ENCODE peak calls at places on chromosomes 1 and 21, in seven cellular contexts. F is A673, M is ovary, B is Calu3, J is dorsolateral prefrontal cortex, U is IMR-90, X is adrenal gland. A is an unnamed sample.

GRCh38 chr21:42583992-42584641 is 69.3 kb upstream of the PDE9A start:
- DNase-seq in F (no peak), M (no peak), U (no peak), B (no peak), J (peak; percentile 39), X (no peak), A (no peak)

GRCh38 chr1:79043506-79043905 is 37.0 kb upstream of the ADGRL4 start:
- DNase-seq in M (no peak), X (no peak), B (no peak), J (no peak), F (peak; percentile 14), U (peak; percentile 55), A (no peak)

GRCh38 chr1:164561461-164561860 is 2.5 kb downstream of the PBX1 start:
- DNase-seq in M (no peak), X (no peak), F (no peak), B (no peak), J (no peak), U (no peak), A (no peak)

GRCh38 chr1:88680446-88680845 is 3.6 kb upstream of the PKN2 start:
- DNase-seq in M (no peak), F (no peak), J (no peak), B (no peak), X (no peak), U (peak; percentile 32), A (no peak)

GRCh38 chr1:180522204-180522497 is 19.8 kb upstream of the ACBD6 start:
- DNase-seq in X (no peak), U (no peak), B (no peak), F (no peak), M (no peak), J (no peak), A (no peak)

GRCh38 chr1:233025566-233025965 is 75.2 kb downstream of the NTPCR start:
- DNase-seq in F (no peak), U (peak; percentile 26), X (no peak), B (no peak), M (no peak), J (no peak), A (no peak)

GRCh38 chr1:244347942-244348341 is 103.8 kb downstream of the ADSS2 start:
- DNase-seq in X (no peak), U (peak; percentile 33), J (no peak), B (no peak), M (no peak), F (no peak), A (no peak)

GRCh38 chr21:45154511-45155508 is 80.4 kb downstream of the ADARB1 start:
- DNase-seq in M (no peak), J (no peak), B (no peak), F (peak; percentile 60), U (peak; percentile 87), X (no peak), A (no peak)

GRCh38 chr21:44870748-44871495 is 2.6 kb downstream of the PTTG1IP start:
- DNase-seq in X (peak; percentile 79), M (no peak), U (no peak), B (no peak), J (no peak), F (no peak), A (no peak)

GRCh38 chr1:19563336-19564097 is 78.2 kb upstream of the CAPZB start:
- DNase-seq in M (peak; percentile 81), J (peak; percentile 73), U (peak; percentile 41), F (no peak), X (peak; percentile 25), B (no peak), A (no peak)

GRCh38 chr21:40575983-40576382 is 271.0 kb downstream of the DSCAM start:
- DNase-seq in M (no peak), U (no peak), J (no peak), B (no peak), F (no peak), X (no peak), A (no peak)

GRCh38 chr1:167713330-167714081 is 8.3 kb upstream of the MPZL1 start:
- DNase-seq in F (no peak), X (peak; percentile 51), J (no peak), M (peak; percentile 23), B (peak; percentile 11), U (peak; percentile 24), A (peak; percentile 33)

GRCh38 chr1:214603819-214604252 is 841 bp downstream of the CENPF start:
- DNase-seq in X (no peak), M (no peak), B (no peak), J (no peak), F (peak; percentile 15), U (no peak), A (no peak)

GRCh38 chr1:12511516-12512468 is 106.2 kb downstream of the DHRS3 start:
- DNase-seq in B (no peak), F (no peak), U (peak; percentile 61), X (no peak), J (no peak), M (no peak), A (no peak)

DNA sequence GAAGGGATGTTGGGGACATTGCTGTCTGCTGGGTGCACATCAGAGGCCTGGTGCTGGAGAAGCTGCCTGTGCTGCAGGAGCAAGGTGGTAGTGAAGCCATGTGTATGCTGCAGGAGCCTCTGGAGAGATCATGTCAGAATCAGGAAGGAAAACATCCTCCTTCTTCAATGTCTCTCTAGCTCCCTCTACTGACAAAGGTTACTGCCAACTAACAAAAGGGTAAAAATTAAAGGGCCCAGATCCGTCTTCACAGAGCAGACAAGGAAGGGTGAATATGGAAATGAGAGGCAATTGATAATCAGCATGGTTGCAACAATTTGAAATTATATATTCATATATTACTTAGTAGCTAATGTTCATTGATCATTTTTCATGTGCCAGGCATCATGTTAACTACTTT is 32.2 kb downstream of the FAM177B start:
- DNase-seq in X (no peak), J (no peak), M (no peak), B (no peak), U (no peak), F (no peak), A (no peak)
- TF ChIP-seq CTCF in X (no peak), J (no peak), M (no peak), B (peak; percentile 33), U (no peak), F (peak; percentile 20), A (peak; percentile 40)

DNA sequence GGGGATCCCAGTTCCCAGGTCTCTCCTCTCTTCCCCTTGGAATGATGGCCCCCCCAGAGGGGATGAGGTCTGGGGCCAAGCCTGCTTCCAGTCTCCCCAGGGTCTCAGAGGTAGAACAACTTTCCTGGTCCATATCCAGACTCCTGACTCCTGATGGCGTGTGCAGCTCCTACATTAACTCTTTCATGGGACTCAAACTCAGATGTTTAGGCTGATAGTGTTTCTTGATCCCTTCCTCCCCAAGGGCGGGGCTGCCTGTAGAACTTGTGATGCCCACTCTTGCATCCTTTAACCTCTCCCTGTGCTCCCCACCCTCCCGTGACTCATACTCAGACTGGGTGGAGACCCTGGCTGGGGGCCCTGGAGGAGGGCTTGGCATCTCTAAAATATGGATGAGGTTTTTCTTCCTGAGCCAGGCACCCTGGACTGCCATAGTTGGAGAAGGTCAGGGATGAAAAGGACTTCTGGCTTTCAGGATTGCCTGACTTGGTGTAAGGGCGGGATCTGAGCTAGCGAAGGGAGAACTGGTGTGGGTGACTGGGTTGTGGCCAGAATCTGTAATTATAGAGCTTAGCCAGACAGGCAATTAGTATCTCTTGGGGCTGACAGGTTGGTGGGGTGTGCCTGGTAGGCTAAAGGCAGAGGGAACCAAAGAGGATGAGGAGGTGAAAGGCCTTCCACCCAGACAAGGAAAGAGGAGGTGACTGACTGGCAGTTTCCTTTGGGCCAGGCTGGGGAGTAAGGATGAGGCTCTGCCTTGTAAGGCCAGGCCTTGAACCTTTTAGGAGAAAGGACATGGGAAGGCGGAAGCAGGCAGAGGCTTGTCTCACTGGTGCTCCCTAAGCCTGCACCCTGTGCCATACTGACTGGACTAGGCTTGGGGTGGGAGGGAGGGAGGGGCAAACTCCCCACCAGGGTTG is 1.5 kb downstream of the ATP8B2 start:
- DNase-seq in M (peak; percentile 71), F (peak; percentile 18), U (peak; percentile 64), B (no peak), J (no peak), X (no peak), A (no peak)
- TF ChIP-seq CTCF in M (no peak), F (no peak), U (no peak), B (no peak), J (no peak), X (no peak), A (no peak)

GRCh38 chr1:160778976-160779375 is 17.0 kb upstream of the LY9 start:
- DNase-seq in U (no peak), X (no peak), M (no peak), F (no peak), J (no peak), B (no peak), A (no peak)

GRCh38 chr1:160780398-160780755 is 15.6 kb upstream of the LY9 start:
- DNase-seq in B (no peak), J (no peak), M (no peak), X (no peak), U (no peak), F (no peak), A (no peak)

GRCh38 chr1:160777486-160778089 is 18.4 kb upstream of the LY9 start:
- DNase-seq in M (no peak), X (no peak), F (peak; percentile 57), U (no peak), B (peak; percentile 58), J (no peak), A (peak; percentile 46)

GRCh38 chr1:160781129-160781808 is 14.7 kb upstream of the LY9 start:
- DNase-seq in M (no peak), U (no peak), F (no peak), J (no peak), B (peak; percentile 82), X (no peak), A (no peak)

GRCh38 chr1:160779662-160780397 is 16.1 kb upstream of the LY9 start:
- DNase-seq in X (no peak), B (peak; percentile 65), M (no peak), U (no peak), J (no peak), F (peak; percentile 44), A (peak; percentile 66)
- TF ChIP-seq CTCF in X (peak; percentile 15), B (peak; percentile 77), M (no peak), U (peak; percentile 8), J (no peak), F (peak; percentile 61), A (peak; percentile 44)

GRCh38 chr1:223819730-223820514 is 25.8 kb downstream of the TP53BP2 start:
- DNase-seq in M (no peak), J (no peak), U (peak; percentile 89), B (no peak), X (no peak), F (peak; percentile 87), A (no peak)

GRCh38 chr1:223815020-223815853 is 30.5 kb downstream of the TP53BP2 start:
- DNase-seq in M (no peak), J (no peak), F (no peak), U (no peak), B (no peak), X (no peak), A (no peak)

GRCh38 chr1:223811634-223812101 is 34.1 kb downstream of the TP53BP2 start:
- DNase-seq in U (peak; percentile 49), X (no peak), J (no peak), M (no peak), B (no peak), F (peak; percentile 61), A (no peak)

GRCh38 chr1:223813645-223814044 is 32.1 kb downstream of the TP53BP2 start:
- DNase-seq in F (no peak), J (no peak), M (no peak), B (no peak), U (no peak), X (no peak), A (no peak)

GRCh38 chr1:223815865-223816264 is 29.9 kb downstream of the TP53BP2 start:
- DNase-seq in X (no peak), U (peak; percentile 39), B (no peak), F (no peak), J (no peak), M (no peak), A (no peak)
- TF ChIP-seq CTCF in X (no peak), U (no peak), B (no peak), F (no peak), J (no peak), M (no peak), A (no peak)

A was measured in endothelial cell.